ENCODE peak calls at places on chromosomes 12 and 14, in eight cellular contexts. K is activated gamma-delta T cell, Y is NCI-H1436 treated with DMSO at 0.1 percent for 48 hours, P is smooth muscle cell of the brain vasculature, C is astrocyte of the spinal cord, N is Caco-2, A is NCI-H1092 treated with DMSO at 0.1 percent for 48 hours, B is SHP77 treated with DMSO at 0.1 percent for 48 hours. W is an unnamed sample.

GRCh38 chr14:32561520-32561919 is 232.4 kb downstream of the AKAP6 start:
- DNase-seq in N (no peak), A (no peak), Y (no peak), P (no peak), C (peak; percentile 20), K (no peak), B (no peak), W (no peak)

GRCh38 chr12:57046947-57047890 is 2.7 kb downstream of the MYO1A start:
- DNase-seq in A (no peak), B (no peak), P (no peak), N (no peak), Y (no peak), C (no peak), K (no peak), W (no peak)

GRCh38 chr14:76942288-76942778 is 86.2 kb downstream of the IRF2BPL start:
- DNase-seq in K (no peak), Y (no peak), N (no peak), B (no peak), C (no peak), P (no peak), A (no peak), W (no peak)

GRCh38 chr14:65959563-65960024 is 526.6 kb upstream of the CCDC196 start:
- DNase-seq in C (no peak), Y (no peak), N (no peak), K (no peak), B (no peak), P (no peak), A (no peak), W (no peak)

GRCh38 chr14:74720526-74720925 is 7.6 kb downstream of the FCF1 start:
- DNase-seq in K (no peak), Y (no peak), P (no peak), A (no peak), C (peak; percentile 48), N (no peak), B (no peak), W (no peak)

GRCh38 chr12:1761857-1762256 is 58.5 kb upstream of the LRTM2 start:
- DNase-seq in Y (no peak), A (no peak), B (no peak), C (no peak), P (no peak), N (no peak), K (no peak), W (no peak)

GRCh38 chr12:56293785-56294184 is 6.3 kb downstream of the CS start:
- DNase-seq in A (no peak), Y (no peak), N (no peak), P (no peak), B (no peak), K (no peak), C (no peak), W (no peak)

GRCh38 chr12:112584266-112584722 is 165.5 kb downstream of the PTPN11 start:
- DNase-seq in C (no peak), P (no peak), A (no peak), K (no peak), N (peak; percentile 69), B (peak; percentile 21), Y (no peak), W (peak; percentile 16)

GRCh38 chr14:89164168-89165074 is 252.6 kb downstream of the FOXN3 start:
- DNase-seq in P (no peak), C (peak; percentile 22), Y (no peak), K (no peak), A (no peak), B (no peak), N (no peak), W (no peak)

GRCh38 chr14:64715146-64715627 is 11.0 kb downstream of the PLEKHG3 start:
- DNase-seq in P (no peak), C (no peak), A (no peak), Y (no peak), K (no peak), N (no peak), B (no peak), W (no peak)

GRCh38 chr14:22465201-22465835 is 123.7 kb downstream of the DAD1 start:
- DNase-seq in K (no peak), C (peak; percentile 41), A (no peak), N (no peak), P (no peak), B (no peak), Y (no peak), W (no peak)

GRCh38 chr12:132266802-132267201 is 62.6 kb downstream of the GALNT9 start:
- DNase-seq in K (no peak), P (no peak), N (no peak), A (no peak), Y (no peak), B (no peak), C (no peak), W (no peak)

GRCh38 chr12:74415633-74416032 is 122.0 kb upstream of the ATXN7L3B start:
- DNase-seq in K (no peak), Y (no peak), N (peak; percentile 23), P (peak; percentile 3), A (no peak), C (peak; percentile 44), B (peak; percentile 26), W (peak; percentile 18)

GRCh38 chr12:97568336-97569180 is 106.0 kb downstream of the RMST start:
- DNase-seq in B (peak; percentile 28), C (no peak), K (no peak), N (peak; percentile 81), P (no peak), Y (no peak), A (no peak), W (no peak)

W was measured in HuH-7.5.